ENCODE peak calls at places on chromosomes 3 and 15, in seven cellular contexts. X is stimulated activated CD4-positive, alpha-beta T cell treated with anti-CD3 and anti-CD28 coated beads, Interleukin-4, amount 100 ng/mL, for 1 hour; B is iPS-NIHi11; R is HT1080; A is stimulated activated CD8-positive, alpha-beta memory T cell treated with anti-CD3 and anti-CD28 coated beads, Interleukin-7, amount 100 ng/mL, for 24 hours; H is NCI-H460; T is HuH-7.5. N is an unnamed sample.

GRCh38 chr3:85193565-85193964 is 234.8 kb downstream of the CADM2 start:
- DNase-seq in B (no peak), R (no peak), H (no peak), X (no peak), T (no peak), A (no peak), N (no peak)

GRCh38 chr3:66107855-66108254 is 69.1 kb upstream of the MAGI1 start:
- DNase-seq in T (no peak), X (no peak), A (no peak), B (no peak), R (peak), H (no peak), N (no peak)

GRCh38 chr3:149243540-149243939 is 21.9 kb upstream of the CP start:
- DNase-seq in B (no peak), A (no peak), T (no peak), R (no peak), X (no peak), H (no peak), N (no peak)

GRCh38 chr3:79286882-79287281 is 480.9 kb downstream of the ROBO1 start:
- DNase-seq in X (no peak), T (no peak), B (no peak), H (no peak), A (no peak), R (peak), N (no peak)

GRCh38 chr15:80068578-80068977 is 9.1 kb downstream of the ZFAND6 start:
- DNase-seq in X (no peak), A (no peak), H (no peak), T (no peak), B (no peak), R (no peak), N (no peak)

GRCh38 chr15:77083381-77084160 is 12.7 kb upstream of the TSPAN3 start:
- DNase-seq in B (peak), A (peak), R (no peak), X (peak), H (peak), T (peak), N (peak)

GRCh38 chr3:186352369-186352768 is 9.7 kb downstream of the DGKG start:
- DNase-seq in R (no peak), T (no peak), A (no peak), B (no peak), X (no peak), H (no peak), N (no peak)

GRCh38 chr3:24519368-24520100 is 24.9 kb upstream of the THRB start:
- DNase-seq in B (peak), X (no peak), A (no peak), T (no peak), R (peak), H (no peak), N (no peak)

N was measured in NCI-H1048.